ENCODE peak calls at places on chromosomes 16 and 17, in eight cellular contexts. V is activated naive CD4-positive, alpha-beta T cell treated with anti-CD3 and anti-CD28 coated beads, Interleukin-2, amount 50 U/mL, for 16 hours; U is erythroblast; Z is H9; D is fibroblast of the conjunctiva; O is T-cell; P is naive thymus-derived CD4-positive, alpha-beta T cell; C is stimulated activated CD8-positive, alpha-beta memory T cell treated with anti-CD3 and anti-CD28 coated beads, Interleukin-7, amount 100 ng/mL, for 1 hour. W is an unnamed sample.
A peak's percentile ranks its signal among the peaks of the same experiment; 100 is the strongest.

GRCh38 chr17:27893834-27894503 is 804 bp upstream of the LYRM9 start:
- DNase-seq in V (no peak), U (peak; percentile 23), Z (no peak), D (no peak), O (no peak), P (no peak), C (no peak), W (peak; percentile 84)

GRCh38 chr17:61645898-61646297 is 54.9 kb upstream of the NACA2 start:
- DNase-seq in V (no peak), U (no peak), Z (no peak), D (no peak), O (no peak), P (no peak), C (no peak), W (no peak)

GRCh38 chr16:53952215-53953208 is 248.6 kb downstream of the FTO start:
- DNase-seq in V (no peak), U (no peak), Z (no peak), D (no peak), O (no peak), P (no peak), C (no peak), W (peak; percentile 89)

GRCh38 chr16:11972128-11972527 is 4.4 kb upstream of the SNX29 start:
- DNase-seq in V (no peak), U (no peak), Z (no peak), D (no peak), O (no peak), P (no peak), C (no peak), W (no peak)

GRCh38 chr16:4378202-4378666 is 6.6 kb downstream of the VASN start:
- DNase-seq in V (no peak), U (no peak), Z (no peak), D (no peak), O (no peak), P (no peak), C (no peak), W (no peak)

GRCh38 chr16:48720266-48720665 is 110.3 kb upstream of the N4BP1 start:
- DNase-seq in V (no peak), U (no peak), Z (peak; percentile 60), D (no peak), O (no peak), P (no peak), C (no peak), W (peak; percentile 12)

GRCh38 chr17:1412185-1413110 is 12.4 kb upstream of the YWHAE start:
- DNase-seq in V (no peak), U (no peak), Z (no peak), D (no peak), O (no peak), P (no peak), C (no peak), W (no peak)

GRCh38 chr16:87499189-87499486 is 6.3 kb upstream of the ZCCHC14 start:
- DNase-seq in V (no peak), U (no peak), Z (no peak), D (peak; percentile 22), O (no peak), P (no peak), C (no peak), W (peak; percentile 9)

GRCh38 chr17:892958-893357 is 86.6 kb downstream of the NXN start:
- DNase-seq in V (no peak), U (no peak), Z (no peak), D (no peak), O (no peak), P (no peak), C (no peak), W (no peak)

GRCh38 chr16:10619271-10619849 is 39.0 kb upstream of the EMP2 start:
- DNase-seq in V (no peak), U (peak; percentile 90), Z (peak; percentile 75), D (no peak), O (no peak), P (no peak), C (no peak), W (no peak)

GRCh38 chr16:67873435-67874146 is 739 bp downstream of the EDC4 start:
- DNase-seq in V (no peak), U (peak; percentile 36), Z (no peak), D (no peak), O (no peak), P (no peak), C (no peak), W (no peak)

GRCh38 chr17:42754782-42755181 is 6.2 kb upstream of the RAMP2 start:
- DNase-seq in V (no peak), U (no peak), Z (no peak), D (peak; percentile 73), O (no peak), P (no peak), C (no peak), W (no peak)

GRCh38 chr16:3623642-3624041 is 12.2 kb upstream of the SLX4 start:
- DNase-seq in V (no peak), U (no peak), Z (no peak), D (no peak), O (no peak), P (no peak), C (no peak), W (no peak)

GRCh38 chr16:70704586-70704985 is 18.7 kb upstream of the MTSS2 start:
- DNase-seq in V (no peak), U (no peak), Z (no peak), D (no peak), O (no peak), P (no peak), C (no peak), W (no peak)

GRCh38 chr16:27242398-27242797 is 26.2 kb downstream of the NSMCE1 start:
- DNase-seq in V (no peak), U (no peak), Z (peak; percentile 0), D (no peak), O (no peak), P (no peak), C (no peak), W (no peak)

GRCh38 chr17:44084131-44084538 is 13.6 kb downstream of the G6PC3 start:
- DNase-seq in V (peak; percentile 47), U (peak; percentile 29), Z (peak; percentile 78), D (no peak), O (no peak), P (no peak), C (no peak), W (peak; percentile 18)

GRCh38 chr17:80619535-80620235 is 75.0 kb downstream of the RPTOR start:
- DNase-seq in V (no peak), U (no peak), Z (no peak), D (no peak), O (no peak), P (no peak), C (no peak), W (no peak)

GRCh38 chr16:12688972-12689850 is 114.5 kb downstream of the CPPED1 start:
- DNase-seq in V (no peak), U (no peak), Z (no peak), D (no peak), O (no peak), P (no peak), C (no peak), W (peak; percentile 47)

GRCh38 chr17:55238931-55239297 is 25.8 kb upstream of the HLF start:
- DNase-seq in V (no peak), U (peak; percentile 28), Z (peak; percentile 64), D (no peak), O (no peak), P (no peak), C (no peak), W (peak; percentile 61)

GRCh38 chr17:49585422-49586027 is 9.9 kb downstream of the NXPH3 start:
- DNase-seq in V (no peak), U (peak; percentile 16), Z (peak; percentile 88), D (no peak), O (no peak), P (no peak), C (no peak), W (peak; percentile 25)

GRCh38 chr17:70181376-70181775 is 12.0 kb downstream of the KCNJ2 start:
- DNase-seq in V (no peak), U (no peak), Z (no peak), D (no peak), O (no peak), P (no peak), C (no peak), W (no peak)

GRCh38 chr17:15087946-15088345 is 177.2 kb downstream of the PMP22 start:
- DNase-seq in V (no peak), U (no peak), Z (no peak), D (no peak), O (no peak), P (no peak), C (no peak), W (no peak)

GRCh38 chr16:57516176-57516725 is 20.1 kb downstream of the CCDC102A start:
- DNase-seq in V (no peak), U (no peak), Z (no peak), D (no peak), O (no peak), P (no peak), C (no peak), W (no peak)

GRCh38 chr17:77208217-77208808 is 67.5 kb downstream of the SEC14L1 start:
- DNase-seq in V (no peak), U (no peak), Z (no peak), D (peak; percentile 16), O (no peak), P (no peak), C (no peak), W (no peak)

GRCh38 chr16:88761830-88762229 is 23.2 kb downstream of the PIEZO1 start:
- DNase-seq in V (no peak), U (no peak), Z (no peak), D (no peak), O (no peak), P (no peak), C (no peak), W (no peak)

GRCh38 chr17:27207073-27207511 is 86.8 kb upstream of the WSB1 start:
- DNase-seq in V (no peak), U (no peak), Z (no peak), D (peak; percentile 23), O (no peak), P (no peak), C (no peak), W (peak; percentile 59)